ENCODE peak calls at places on chromosomes 7 and 10, in five cellular contexts. D is SK-N-MC, U is MM.1S, W is right lobe of liver, T is Peyer's patch. S is an unnamed sample.

GRCh38 chr10:61463035-61463909 is 10.1 kb upstream of the TMEM26 start:
- DNase-seq in D (no peak), U (no peak), W (no peak), T (no peak), S (no peak)

GRCh38 chr10:22831586-22831985 is 96.3 kb upstream of the ARMC3 start:
- DNase-seq in D (no peak), U (no peak), W (no peak), T (no peak), S (no peak)

GRCh38 chr10:24174014-24174413 is 34.9 kb upstream of the KIAA1217 start:
- DNase-seq in D (no peak), U (no peak), W (no peak), T (no peak), S (no peak)

GRCh38 chr10:85152488-85152887 is 824.1 kb downstream of the CCSER2 start:
- DNase-seq in D (no peak), U (no peak), W (no peak), T (no peak), S (no peak)

GRCh38 chr7:128090492-128090891 is 59.3 kb upstream of the LRRC4 start:
- DNase-seq in D (no peak), U (no peak), W (no peak), T (no peak), S (no peak)

GRCh38 chr10:89431977-89432376 is 17.6 kb downstream of the IFIT5 start:
- DNase-seq in D (no peak), U (no peak), W (no peak), T (no peak), S (no peak)

GRCh38 chr10:125414998-125415397 is 254.6 kb upstream of the CTBP2 start:
- DNase-seq in D (no peak), U (no peak), W (no peak), T (no peak), S (no peak)

GRCh38 chr7:3649678-3650445 is 348.8 kb downstream of the SDK1 start:
- DNase-seq in D (no peak), U (no peak), W (no peak), T (no peak), S (no peak)

GRCh38 chr10:11406746-11407145 is 204.7 kb downstream of the USP6NL start:
- DNase-seq in D (no peak), U (no peak), W (no peak), T (peak; percentile 32), S (no peak)

GRCh38 chr10:11402392-11402791 is 209.1 kb downstream of the USP6NL start:
- DNase-seq in D (no peak), U (no peak), W (no peak), T (no peak), S (no peak)

GRCh38 chr10:11401314-11402222 is 209.9 kb downstream of the USP6NL start:
- DNase-seq in D (no peak), U (no peak), W (no peak), T (peak; percentile 55), S (no peak)

GRCh38 chr10:11404931-11405330 is 206.5 kb downstream of the USP6NL start:
- DNase-seq in D (no peak), U (no peak), W (no peak), T (no peak), S (no peak)

DNA sequence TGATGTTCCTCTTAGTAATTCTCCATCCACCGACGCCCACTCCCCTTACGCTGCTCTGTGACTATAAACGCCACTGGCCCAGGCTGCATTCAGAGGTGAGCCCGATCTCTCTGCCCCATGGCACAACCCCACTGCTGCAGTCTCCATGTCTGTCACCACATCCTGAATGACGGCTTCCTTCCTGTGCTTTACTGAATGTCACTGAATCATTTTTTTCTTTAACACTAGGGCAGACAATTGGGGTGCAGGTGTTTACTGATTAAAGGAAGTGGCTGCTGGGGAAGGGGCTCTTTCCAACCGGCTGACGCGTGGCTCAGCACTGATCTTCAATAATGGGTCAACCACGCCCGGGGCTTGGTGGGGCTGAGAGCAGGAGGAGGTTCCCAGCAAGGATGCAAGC is 208.3 kb downstream of the USP6NL start:
- DNase-seq in D (no peak), U (no peak), W (no peak), T (peak; percentile 84), S (no peak)
- H3K27ac ChIP-seq in D (no peak overlapping the region), U (no peak overlapping the region), W (no peak overlapping the region), T (no peak overlapping the region), S (no peak overlapping the region)

DNA sequence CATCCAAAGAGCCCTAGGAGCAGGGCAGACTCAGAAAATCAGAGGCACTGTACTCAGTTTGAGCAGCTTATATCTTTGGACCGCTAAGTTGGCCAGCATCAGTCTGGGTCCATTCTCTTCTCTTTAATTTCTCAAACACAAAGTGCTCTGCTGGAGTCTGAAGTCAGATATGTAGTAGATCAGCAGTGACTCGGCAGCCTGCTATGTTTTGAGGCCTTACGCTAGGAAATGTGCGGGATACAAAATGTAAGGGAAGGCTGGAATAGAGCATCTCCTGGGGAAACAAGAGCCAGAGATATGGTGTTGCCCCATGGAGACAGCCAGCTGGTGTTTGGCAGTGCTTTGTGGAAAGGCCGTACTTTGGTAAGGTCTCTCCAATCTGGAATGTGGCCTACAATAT is 60.6 kb upstream of the VKORC1L1 start:
- DNase-seq in D (no peak), U (no peak), W (no peak), T (no peak), S (no peak)
- H3K27ac ChIP-seq in D (no peak overlapping the region), U (no peak overlapping the region), W (no peak overlapping the region), T (no peak overlapping the region), S (no peak overlapping the region)

GRCh38 chr10:11161910-11162309 is 144.2 kb downstream of the CELF2 start:
- DNase-seq in D (no peak), U (no peak), W (no peak), T (no peak), S (no peak)
- H3K27ac ChIP-seq in D (no peak overlapping the region), U (peak overlapping the region; percentile 99), W (no peak overlapping the region), T (peak overlapping the region; percentile 88), S (no peak overlapping the region)

GRCh38 chr7:506391-506831 is 13.2 kb downstream of the PDGFA start:
- DNase-seq in D (no peak), U (no peak), W (peak; percentile 18), T (peak; percentile 42), S (no peak)

GRCh38 chr7:505171-505570 is 14.5 kb downstream of the PDGFA start:
- DNase-seq in D (no peak), U (no peak), W (peak; percentile 13), T (no peak), S (no peak)

GRCh38 chr7:503046-503574 is 16.5 kb downstream of the PDGFA start:
- DNase-seq in D (no peak), U (no peak), W (peak; percentile 19), T (no peak), S (no peak)

GRCh38 chr7:503575-504111 is 16.0 kb downstream of the PDGFA start:
- DNase-seq in D (no peak), U (no peak), W (peak; percentile 91), T (peak; percentile 94), S (no peak)

DNA sequence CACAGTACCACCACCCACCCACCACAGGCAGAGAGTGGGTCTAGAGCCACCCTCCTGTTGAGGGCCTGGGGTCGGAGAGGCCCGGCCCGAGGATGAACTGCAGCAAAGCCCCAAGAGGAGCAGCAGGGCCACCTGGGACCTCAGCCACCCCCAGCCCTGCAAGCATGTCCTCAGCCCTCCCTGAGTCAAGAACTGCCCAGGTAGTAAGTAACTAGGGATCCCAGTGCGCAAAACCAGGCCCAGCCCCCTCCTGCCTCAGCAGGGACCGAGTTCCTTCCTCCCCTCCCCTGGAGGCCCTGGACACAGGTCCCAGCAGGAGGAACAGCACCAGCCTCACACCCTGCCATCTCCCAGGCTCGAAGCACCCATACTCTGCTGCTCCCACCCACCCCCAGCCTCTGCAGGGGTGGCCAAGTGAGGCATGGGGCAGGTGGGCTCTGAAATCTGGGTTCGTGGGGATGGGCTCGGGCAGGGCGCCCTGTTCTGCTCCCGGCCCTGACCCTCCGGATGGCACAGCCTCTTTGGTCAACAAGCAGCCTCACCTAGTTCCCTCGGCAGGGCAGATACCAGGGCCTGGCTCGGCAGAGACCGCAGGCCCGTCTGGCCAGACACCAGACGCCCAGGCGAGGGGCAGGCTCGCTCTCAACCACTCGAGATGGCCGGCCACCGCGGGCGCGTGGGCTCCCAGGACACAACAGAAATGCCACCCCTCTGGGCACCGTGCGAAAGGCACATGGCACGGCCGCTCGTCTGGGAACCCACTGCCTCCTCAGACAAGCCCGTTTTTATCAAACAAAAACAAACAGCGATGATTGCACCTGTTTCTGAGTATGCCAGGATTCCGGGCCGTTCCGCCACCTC is 15.2 kb downstream of the PDGFA start:
- DNase-seq in D (no peak), U (no peak), W (peak; percentile 55), T (no peak), S (no peak)
- H3K27ac ChIP-seq in D (no peak overlapping the region), U (no peak overlapping the region), W (peak overlapping the region; percentile 69), T (peak overlapping the region; percentile 82), S (peak overlapping the region; percentile 96)

GRCh38 chr7:67760971-67761370 is 764.3 kb downstream of the TYW1 start:
- DNase-seq in D (no peak), U (no peak), W (no peak), T (no peak), S (no peak)

GRCh38 chr7:67764312-67764711 is 767.7 kb downstream of the TYW1 start:
- DNase-seq in D (no peak), U (no peak), W (peak; percentile 20), T (no peak), S (no peak)

DNA sequence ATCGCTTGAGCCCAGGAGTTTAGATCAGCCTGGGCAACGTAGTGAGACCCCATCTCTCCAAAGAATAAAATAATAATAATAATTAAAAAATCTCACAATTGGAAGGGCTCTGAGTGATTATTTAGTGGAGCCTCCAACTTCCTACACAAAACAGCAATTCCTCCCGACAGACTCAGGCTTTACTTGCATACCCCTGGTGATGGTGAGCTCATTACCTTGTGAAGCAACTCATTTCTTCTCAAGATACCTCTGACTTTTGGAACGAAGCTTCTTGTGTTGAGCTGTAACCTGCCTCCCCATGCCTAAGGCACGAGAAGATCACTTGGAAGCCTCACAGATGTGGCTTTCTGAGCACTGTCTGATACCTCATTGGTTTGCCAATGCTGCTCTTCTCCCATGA is 768.8 kb downstream of the TYW1 start:
- DNase-seq in D (no peak), U (no peak), W (no peak), T (no peak), S (no peak)
- H3K27ac ChIP-seq in D (no peak overlapping the region), U (no peak overlapping the region), W (peak overlapping the region; percentile 69), T (no peak overlapping the region), S (no peak overlapping the region)

GRCh38 chr10:121043124-121043849 is 192.1 kb downstream of the WDR11 start:
- DNase-seq in D (no peak), U (no peak), W (no peak), T (no peak), S (no peak)
- H3K27ac ChIP-seq in D (no peak overlapping the region), U (no peak overlapping the region), W (no peak overlapping the region), T (no peak overlapping the region), S (no peak overlapping the region)

S was measured in substantia nigra.